ENCODE peak calls at places on chromosome X, in four cellular contexts. D is HL-60, J is fibroblast of lung, P is lower lobe of right lung. H is an unnamed sample.

GRCh38 chrX:78746496-78746895 is 1.0 kb upstream of the LPAR4 start:
- DNase-seq in J (no peak), D (no peak), P (no peak), H (no peak)

GRCh38 chrX:72620550-72621145 is 48.0 kb upstream of the HDAC8 start:
- DNase-seq in J (peak), D (no peak), P (peak), H (peak)

GRCh38 chrX:17441965-17442364 is 67.0 kb downstream of the NHS start:
- DNase-seq in J (peak), D (no peak), P (no peak), H (no peak)

GRCh38 chrX:2242326-2242725 is 258.4 kb downstream of the DHRSX start:
- DNase-seq in P (no peak), J (no peak), D (no peak), H (no peak)

GRCh38 chrX:15451913-15452312 is 41.2 kb downstream of the PIR start:
- DNase-seq in D (no peak), J (peak), P (no peak), H (peak)

GRCh38 chrX:72019487-72019886 is 108.8 kb downstream of the NHSL2 start:
- DNase-seq in P (no peak), J (no peak), D (no peak), H (no peak)

GRCh38 chrX:117096528-117096927 is 633.8 kb upstream of the CT83 start:
- DNase-seq in D (no peak), P (no peak), J (no peak), H (no peak)

GRCh38 chrX:72094894-72095293 is 36.8 kb downstream of the RTL5 start:
- DNase-seq in J (peak), P (peak), D (no peak), H (peak)

GRCh38 chrX:79270401-79270800 is 96.7 kb downstream of the ITM2A start:
- DNase-seq in D (peak), P (peak), J (no peak), H (peak)

GRCh38 chrX:53317365-53318069 is 36.1 kb upstream of the IQSEC2 start:
- DNase-seq in D (no peak), P (peak), J (peak), H (peak)

GRCh38 chrX:10529344-10529743 is 91.0 kb downstream of the MID1 start:
- DNase-seq in D (no peak), P (no peak), J (peak), H (no peak)

GRCh38 chrX:15298201-15298600 is 17.2 kb downstream of the ASB11 start:
- DNase-seq in J (no peak), P (no peak), D (no peak), H (no peak)

GRCh38 chrX:136607236-136607635 is 40.7 kb upstream of the CD40LG start:
- DNase-seq in D (no peak), P (no peak), J (no peak), H (no peak)

DNA sequence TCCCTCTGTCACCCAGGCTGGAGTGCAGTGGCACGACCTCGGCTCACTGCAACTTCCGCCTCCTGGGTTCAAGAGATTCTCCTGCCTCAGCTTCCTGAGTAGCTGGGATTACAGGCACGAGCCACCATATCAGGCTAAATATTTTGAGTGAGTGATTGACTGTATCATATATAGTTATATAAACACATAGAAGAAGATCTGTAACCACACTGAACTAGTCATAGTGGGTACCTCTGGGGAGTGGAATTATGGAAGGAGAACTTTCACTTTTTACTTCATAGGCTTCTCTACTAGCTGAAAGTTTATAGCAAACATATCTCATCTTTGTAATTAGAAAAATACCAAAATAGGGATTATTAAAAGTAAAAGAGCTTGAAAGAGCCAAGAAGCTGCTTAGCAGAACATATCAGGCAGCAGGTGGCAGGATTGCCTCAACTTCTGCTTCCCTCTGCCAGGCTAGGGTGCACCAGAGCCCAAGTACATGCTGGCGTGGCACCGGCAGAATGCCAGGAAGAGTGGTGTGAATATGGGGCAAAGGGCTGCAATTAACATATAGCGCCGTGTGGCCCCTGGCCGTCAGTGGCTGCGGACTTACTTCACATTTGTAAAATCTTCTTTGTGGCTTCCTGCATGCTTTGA is 39.5 kb upstream of the CD40LG start:
- DNase-seq in J (peak), D (peak), P (peak), H (peak)
- TF ChIP-seq CTCF in J (peak), D (peak), P (peak), H (peak)

GRCh38 chrX:64205735-64206491 is 405 bp upstream of the AMER1 start:
- DNase-seq in J (peak), P (peak), D (peak), H (peak)

GRCh38 chrX:64204252-64204651 is 1.3 kb downstream of the AMER1 start:
- DNase-seq in J (peak), D (no peak), P (peak), H (no peak)

GRCh38 chrX:64204701-64205440 is 637 bp downstream of the AMER1 start:
- DNase-seq in D (peak), J (peak), P (peak), H (peak)

GRCh38 chrX:64206556-64207162 is 1.2 kb upstream of the AMER1 start:
- DNase-seq in P (peak), D (no peak), J (no peak), H (peak)

DNA sequence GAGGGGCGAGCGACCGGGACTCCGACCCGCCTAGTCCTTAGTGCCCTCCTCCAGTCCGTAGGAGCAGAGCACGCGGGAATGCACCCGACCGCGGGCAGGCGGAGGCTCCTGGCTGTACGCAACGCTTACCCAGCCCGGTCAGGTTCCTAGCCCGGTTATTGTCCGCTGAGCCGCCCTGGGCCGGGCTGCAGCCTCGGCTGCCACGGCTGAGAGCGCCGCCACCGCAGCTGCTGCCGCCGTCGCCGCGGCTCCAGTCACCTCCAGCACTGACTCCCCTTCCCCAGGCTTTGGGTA is at the start of gene AMER1:
- DNase-seq in D (no peak), J (no peak), P (no peak), H (no peak)
- H3K4me3 ChIP-seq in D (peak), J (peak), P (peak), H (peak)

DNA sequence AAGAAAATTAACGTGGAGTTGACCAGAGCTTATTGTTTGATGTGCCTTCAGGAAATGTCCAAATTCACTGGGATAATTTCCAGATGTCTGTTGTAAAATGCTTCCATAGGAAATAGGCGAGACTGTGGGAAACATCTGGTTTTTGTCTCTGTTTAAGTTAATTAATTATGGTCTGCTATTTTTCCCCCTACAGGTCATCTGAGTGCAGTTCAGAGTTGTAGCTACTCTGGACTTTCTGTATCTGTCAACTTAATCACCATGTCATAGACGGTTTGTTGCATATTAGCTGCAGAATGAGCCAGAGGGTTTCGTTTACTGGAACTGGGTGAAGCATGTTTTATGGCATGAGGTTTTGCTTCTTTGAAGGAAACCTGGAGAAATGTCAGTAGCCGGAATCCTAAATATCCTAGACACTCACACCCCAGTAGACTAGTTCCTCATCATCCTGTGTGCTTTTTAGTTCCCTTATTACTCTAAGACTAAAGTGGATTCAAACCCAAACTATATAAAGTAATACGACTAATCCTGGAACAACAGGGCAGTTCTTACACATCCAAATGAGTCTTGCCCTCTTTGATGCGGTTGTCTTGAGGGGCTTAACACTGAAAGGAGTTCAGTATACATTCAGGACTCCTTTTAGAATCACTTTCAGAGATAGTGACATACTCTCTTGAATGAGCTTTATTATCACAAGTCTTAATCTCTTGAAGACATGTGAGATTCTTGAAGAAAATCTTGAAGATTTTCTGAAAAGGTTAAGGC is 62.5 kb downstream of the PPEF1 start:
- DNase-seq in P (no peak), J (peak), D (no peak), H (no peak)
- TF ChIP-seq CTCF in P (no peak), J (no peak), D (no peak), H (no peak)

DNA sequence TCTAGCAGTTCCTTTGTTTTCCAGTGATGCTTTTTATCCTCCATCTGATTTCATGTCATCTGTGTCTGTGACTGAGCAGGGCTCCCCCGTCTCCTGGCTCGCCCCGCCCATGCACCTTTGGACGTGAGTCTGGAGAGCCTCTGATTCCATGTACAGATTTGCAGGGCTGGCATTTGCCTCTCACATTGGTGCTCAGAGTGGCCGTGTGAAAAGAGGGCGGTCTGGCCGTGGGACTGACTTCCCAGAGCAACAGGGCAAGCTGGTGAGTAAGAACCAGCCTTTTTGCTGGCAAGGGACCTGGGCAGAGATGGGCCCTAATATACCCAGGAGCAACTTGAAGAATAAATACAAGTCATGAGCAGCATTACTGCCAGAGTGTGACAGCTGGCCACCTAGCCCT is 279.7 kb downstream of the BCOR start:
- DNase-seq in P (no peak), J (no peak), D (no peak), H (no peak)
- H3K4me3 ChIP-seq in P (no peak), J (no peak), D (no peak), H (no peak)

GRCh38 chrX:49043987-49044281 is 777 bp upstream of the TFE3 start:
- DNase-seq in D (no peak), J (no peak), P (no peak), H (no peak)
- TF ChIP-seq CTCF in D (no peak), J (no peak), P (no peak), H (no peak)

DNA sequence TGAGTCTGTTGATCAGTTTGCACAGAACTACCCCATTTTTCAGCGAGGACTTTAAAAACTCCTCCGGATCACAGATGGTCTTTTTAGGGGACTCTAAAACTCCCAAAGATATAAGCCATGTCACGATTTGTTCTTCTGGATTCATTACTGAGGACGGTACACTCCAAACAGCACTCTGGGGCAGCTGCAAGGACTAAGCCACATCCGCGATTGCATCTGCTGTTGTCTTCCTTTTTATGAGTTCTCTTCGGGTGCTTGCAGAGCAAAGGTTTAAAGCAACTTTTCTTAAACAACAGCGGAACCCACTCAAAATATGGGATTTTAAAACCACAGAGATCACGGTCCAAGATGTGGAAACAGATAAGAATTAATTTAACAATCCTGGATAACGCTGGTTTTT is at the start of gene ARHGEF6:
- DNase-seq in P (no peak), J (no peak), D (no peak), H (no peak)
- H3K4me3 ChIP-seq in P (peak), J (peak), D (peak), H (no peak)

GRCh38 chrX:47093248-47093647 is 15.0 kb downstream of the RGN start:
- DNase-seq in D (no peak), P (no peak), J (peak), H (peak)
- TF ChIP-seq CTCF in D (no peak), P (peak), J (peak), H (peak)

DNA sequence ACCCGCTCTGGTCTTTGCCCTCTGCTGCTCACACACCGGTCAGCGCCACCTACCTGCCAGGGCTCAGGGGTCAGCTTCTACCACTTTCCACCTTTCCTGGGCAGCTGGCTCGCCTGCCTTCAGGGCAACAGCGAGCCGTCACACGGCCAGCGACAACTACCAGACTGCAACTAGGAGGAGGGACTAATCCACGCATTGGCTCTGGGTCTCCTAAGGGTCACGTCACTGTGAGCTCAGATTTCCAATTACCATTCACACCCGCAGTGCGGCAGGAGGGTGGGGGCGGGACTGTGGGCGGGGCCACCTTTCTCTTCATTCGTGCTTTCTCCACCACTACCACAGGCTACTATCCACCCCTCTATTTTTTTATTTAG is at the start of gene BEX5:
- DNase-seq in D (no peak), J (no peak), P (peak), H (peak)
- H3K4me3 ChIP-seq in D (no peak), J (no peak), P (peak), H (no peak)

H was measured in choroid plexus epithelial cell.